ENCODE peak calls at places on chromosomes 2 and 18, in nine cellular contexts. P, A, C, T, M, W, V, E and F are unnamed samples.

GRCh38 chr18:39661856-39662366 is 2096.3 kb upstream of the CELF4 start:
- DNase-seq in P (no peak), A (no peak), C (no peak), T (no peak), M (no peak), W (no peak), V (no peak), E (no peak), F (no peak)

GRCh38 chr18:32469190-32469611 is 1.5 kb downstream of the GAREM1 start:
- DNase-seq in P (peak), A (peak), C (peak), T (peak), M (no peak), W (no peak), V (peak), E (peak), F (peak)

GRCh38 chr2:30365201-30365600 is 81.8 kb upstream of the LCLAT1 start:
- DNase-seq in P (no peak), A (no peak), C (no peak), T (no peak), M (no peak), W (no peak), V (no peak), E (no peak), F (no peak)

GRCh38 chr2:188367164-188367563 is 75.5 kb downstream of the GULP1 start:
- DNase-seq in P (no peak), A (no peak), C (no peak), T (no peak), M (no peak), W (no peak), V (no peak), E (no peak), F (no peak)

GRCh38 chr18:40690062-40690461 is 1265.0 kb upstream of the PIK3C3 start:
- DNase-seq in P (no peak), A (no peak), C (no peak), T (no peak), M (no peak), W (no peak), V (no peak), E (no peak), F (no peak)

GRCh38 chr2:162694255-162694654 is 144.3 kb downstream of the KCNH7 start:
- DNase-seq in P (no peak), A (no peak), C (no peak), T (no peak), M (no peak), W (no peak), V (no peak), E (no peak), F (no peak)

GRCh38 chr2:126187665-126188064 is 468.3 kb upstream of the GYPC start:
- DNase-seq in P (no peak), A (no peak), C (no peak), T (no peak), M (no peak), W (no peak), V (no peak), E (no peak), F (no peak)

GRCh38 chr2:1868683-1869141 is 124.4 kb upstream of the PXDN start:
- DNase-seq in P (peak), A (no peak), C (no peak), T (no peak), M (peak), W (no peak), V (no peak), E (no peak), F (no peak)

DNA sequence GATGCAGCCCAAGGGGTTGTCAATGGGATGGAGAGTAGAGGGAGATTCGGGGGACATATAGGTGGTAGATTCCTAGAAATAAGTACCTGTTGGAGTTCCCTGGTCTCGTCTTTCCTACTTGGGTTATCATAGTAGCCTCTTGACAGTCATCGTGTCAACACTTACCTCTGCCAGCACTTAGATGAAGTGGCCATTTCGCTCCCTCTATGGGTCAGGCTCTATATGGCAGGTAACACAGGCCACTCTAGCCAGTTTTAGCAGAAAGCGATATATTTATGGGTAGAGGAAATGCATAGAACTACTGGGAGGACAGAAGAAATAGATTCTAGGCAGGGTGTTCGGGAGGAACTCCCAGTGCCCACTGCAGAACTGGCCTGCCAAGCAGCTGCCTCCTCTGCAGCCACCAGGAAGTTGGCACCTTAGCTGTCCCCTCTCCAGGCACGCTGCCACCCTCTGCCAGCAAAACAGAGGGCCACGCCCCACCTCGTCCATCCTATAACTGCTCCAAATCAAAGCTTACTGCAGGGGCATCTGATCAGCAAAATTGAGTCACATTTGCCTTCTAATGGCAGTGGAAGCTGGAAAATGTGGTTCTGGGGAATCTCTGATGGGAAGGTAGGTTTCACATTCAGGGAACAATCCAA is 181.3 kb downstream of the INSIG2 start:
- DNase-seq in P (peak), A (no peak), C (no peak), T (peak), M (peak), W (no peak), V (no peak), E (no peak), F (peak)
- TF ChIP-seq CTCF in P (peak), A (no peak), C (no peak), T (peak), M (no peak), W (no peak), V (peak), E (peak), F (peak)

GRCh38 chr2:43898134-43898957 is 59.6 kb downstream of the ABCG8 start:
- DNase-seq in P (peak), A (no peak), C (no peak), T (peak), M (peak), W (no peak), V (peak), E (peak), F (no peak)
- TF ChIP-seq CTCF in P (no peak), A (peak), C (no peak), T (peak), M (no peak), W (no peak), V (no peak), E (no peak), F (no peak)

GRCh38 chr2:66030553-66030952 is 404.4 kb upstream of the MEIS1 start:
- DNase-seq in P (no peak), A (no peak), C (no peak), T (no peak), M (no peak), W (no peak), V (peak), E (peak), F (no peak)
- TF ChIP-seq CTCF in P (peak), A (no peak), C (no peak), T (no peak), M (no peak), W (no peak), V (peak), E (peak), F (peak)

GRCh38 chr2:74535440-74535965 is 5.8 kb downstream of the HTRA2 start:
- DNase-seq in P (no peak), A (no peak), C (no peak), T (no peak), M (no peak), W (no peak), V (no peak), E (no peak), F (no peak)

GRCh38 chr2:74537140-74537539 is 7.4 kb downstream of the HTRA2 start:
- DNase-seq in P (no peak), A (no peak), C (no peak), T (no peak), M (no peak), W (no peak), V (no peak), E (no peak), F (no peak)

GRCh38 chr2:74534411-74534810 is 4.7 kb downstream of the HTRA2 start:
- DNase-seq in P (no peak), A (no peak), C (no peak), T (no peak), M (no peak), W (no peak), V (no peak), E (no peak), F (no peak)

GRCh38 chr2:74538881-74539339 is 9.2 kb downstream of the HTRA2 start:
- DNase-seq in P (no peak), A (no peak), C (no peak), T (no peak), M (no peak), W (peak), V (no peak), E (no peak), F (no peak)

DNA sequence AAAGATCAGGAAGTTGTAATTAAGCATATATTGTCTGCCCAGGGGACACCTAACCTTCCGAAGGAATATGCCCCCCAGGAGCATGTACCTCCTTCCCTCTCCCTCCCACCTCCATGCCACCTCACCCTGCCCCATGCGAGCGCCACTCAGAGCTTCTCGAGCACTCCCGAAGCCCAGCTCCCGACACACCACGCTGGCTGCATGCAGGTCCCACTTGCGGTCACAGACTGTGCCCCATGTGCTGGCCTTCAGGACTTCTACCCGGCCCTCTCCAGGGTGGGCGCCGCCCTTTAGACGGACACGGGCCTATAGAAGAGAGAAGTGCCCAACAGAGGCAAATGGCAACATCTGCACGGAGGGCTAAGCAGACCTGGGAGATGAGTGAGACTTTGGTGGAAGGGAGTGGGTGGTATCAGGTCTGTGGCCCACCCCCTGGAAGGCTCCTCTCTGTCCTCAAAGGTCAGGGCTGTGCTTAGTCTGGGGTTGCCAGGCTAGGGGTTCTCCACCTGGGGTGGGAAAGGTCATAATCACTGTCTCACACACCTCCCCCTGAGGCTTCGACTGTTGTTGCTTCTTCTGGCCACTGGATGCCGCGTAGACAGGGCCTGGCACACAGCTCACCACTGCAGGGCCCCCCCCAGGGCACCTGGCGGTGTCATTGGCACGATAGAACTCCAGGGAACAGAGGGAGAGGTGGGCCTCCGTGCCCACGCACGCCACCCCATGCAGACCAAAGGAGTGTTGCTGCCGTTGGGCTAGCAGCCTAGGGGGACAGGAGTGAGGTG is 6.6 kb downstream of the HTRA2 start:
- DNase-seq in P (no peak), A (no peak), C (no peak), T (no peak), M (no peak), W (no peak), V (no peak), E (no peak), F (no peak)
- TF ChIP-seq CTCF in P (no peak), A (no peak), C (no peak), T (no peak), M (no peak), W (no peak), V (no peak), E (no peak), F (no peak)